ENCODE peak calls at places on chromosomes 2 and 18, in ten cellular contexts. One of them, this sample, is unnamed.

GRCh38 chr2:1588994-1589611 is 155.2 kb downstream of the PXDN start:
- DNase-seq in GM12892: no peak
- DNase-seq in right lobe of liver: no peak
- DNase-seq in A549: no peak
- DNase-seq in H54: no peak
- DNase-seq in adrenal gland: no peak
- DNase-seq in sigmoid colon: no peak
- DNase-seq in testis: no peak
- DNase-seq in tibial nerve: no peak
- DNase-seq in uterus: no peak
- DNase-seq in this sample: no peak

GRCh38 chr18:33923980-33924379 is 300.7 kb downstream of the NOL4 start:
- DNase-seq in GM12892: no peak
- DNase-seq in right lobe of liver: no peak
- DNase-seq in A549: no peak
- DNase-seq in H54: no peak
- DNase-seq in adrenal gland: no peak
- DNase-seq in sigmoid colon: no peak
- DNase-seq in testis: peak; percentile 46
- DNase-seq in tibial nerve: no peak
- DNase-seq in uterus: no peak
- DNase-seq in this sample: no peak

GRCh38 chr2:72386288-72386687 is 238.6 kb upstream of the CYP26B1 start:
- DNase-seq in GM12892: no peak
- DNase-seq in right lobe of liver: no peak
- DNase-seq in A549: peak; percentile 30
- DNase-seq in H54: no peak
- DNase-seq in adrenal gland: no peak
- DNase-seq in sigmoid colon: no peak
- DNase-seq in testis: no peak
- DNase-seq in tibial nerve: no peak
- DNase-seq in uterus: no peak
- DNase-seq in this sample: no peak

GRCh38 chr2:239519921-239520585 is 119.2 kb upstream of the HDAC4 start:
- DNase-seq in GM12892: no peak
- DNase-seq in right lobe of liver: no peak
- DNase-seq in A549: no peak
- DNase-seq in H54: no peak
- DNase-seq in adrenal gland: no peak
- DNase-seq in sigmoid colon: no peak
- DNase-seq in testis: no peak
- DNase-seq in tibial nerve: no peak
- DNase-seq in uterus: no peak
- DNase-seq in this sample: no peak

GRCh38 chr2:233034-233433 is 30.8 kb downstream of the SH3YL1 start:
- DNase-seq in GM12892: no peak
- DNase-seq in right lobe of liver: no peak
- DNase-seq in A549: no peak
- DNase-seq in H54: no peak
- DNase-seq in adrenal gland: no peak
- DNase-seq in sigmoid colon: no peak
- DNase-seq in testis: no peak
- DNase-seq in tibial nerve: no peak
- DNase-seq in uterus: no peak
- DNase-seq in this sample: no peak

GRCh38 chr2:37583867-37584266 is 87.6 kb downstream of the CDC42EP3 start:
- DNase-seq in GM12892: no peak
- DNase-seq in right lobe of liver: no peak
- DNase-seq in A549: no peak
- DNase-seq in H54: no peak
- DNase-seq in adrenal gland: no peak
- DNase-seq in sigmoid colon: no peak
- DNase-seq in testis: no peak
- DNase-seq in tibial nerve: no peak
- DNase-seq in uterus: no peak
- DNase-seq in this sample: no peak

GRCh38 chr18:74742573-74742972 is 144.9 kb downstream of the ZNF407 start:
- DNase-seq in GM12892: no peak
- DNase-seq in right lobe of liver: no peak
- DNase-seq in A549: no peak
- DNase-seq in H54: no peak
- DNase-seq in adrenal gland: no peak
- DNase-seq in sigmoid colon: no peak
- DNase-seq in testis: no peak
- DNase-seq in tibial nerve: no peak
- DNase-seq in uterus: no peak
- DNase-seq in this sample: no peak

GRCh38 chr2:65420712-65421431 is 11.5 kb downstream of the SPRED2 start:
- DNase-seq in GM12892: no peak
- DNase-seq in right lobe of liver: no peak
- DNase-seq in A549: peak; percentile 50
- DNase-seq in H54: no peak
- DNase-seq in adrenal gland: no peak
- DNase-seq in sigmoid colon: no peak
- DNase-seq in testis: no peak
- DNase-seq in tibial nerve: no peak
- DNase-seq in uterus: no peak
- DNase-seq in this sample: peak; percentile 62

GRCh38 chr2:10378189-10378588 is 69.9 kb downstream of the ODC1 start:
- DNase-seq in GM12892: peak; percentile 46
- DNase-seq in right lobe of liver: no peak
- DNase-seq in A549: no peak
- DNase-seq in H54: no peak
- DNase-seq in adrenal gland: no peak
- DNase-seq in sigmoid colon: no peak
- DNase-seq in testis: no peak
- DNase-seq in tibial nerve: no peak
- DNase-seq in uterus: no peak
- DNase-seq in this sample: peak; percentile 87

GRCh38 chr18:61892683-61893303 is at the start of gene RNF152:
- DNase-seq in GM12892: no peak
- DNase-seq in right lobe of liver: peak; percentile 44
- DNase-seq in A549: no peak
- DNase-seq in H54: no peak
- DNase-seq in adrenal gland: peak; percentile 39
- DNase-seq in sigmoid colon: peak; percentile 75
- DNase-seq in testis: peak; percentile 55
- DNase-seq in tibial nerve: no peak
- DNase-seq in uterus: peak; percentile 66
- DNase-seq in this sample: peak; percentile 63

GRCh38 chr2:187024739-187025138 is 175.8 kb upstream of the ZSWIM2 start:
- DNase-seq in GM12892: no peak
- DNase-seq in right lobe of liver: no peak
- DNase-seq in A549: no peak
- DNase-seq in H54: no peak
- DNase-seq in adrenal gland: no peak
- DNase-seq in sigmoid colon: no peak
- DNase-seq in testis: no peak
- DNase-seq in tibial nerve: no peak
- DNase-seq in uterus: no peak
- DNase-seq in this sample: no peak

GRCh38 chr2:13524492-13524891 is 807.8 kb downstream of the TRIB2 start:
- DNase-seq in GM12892: no peak
- DNase-seq in right lobe of liver: no peak
- DNase-seq in A549: no peak
- DNase-seq in H54: no peak
- DNase-seq in adrenal gland: no peak
- DNase-seq in sigmoid colon: no peak
- DNase-seq in testis: no peak
- DNase-seq in tibial nerve: no peak
- DNase-seq in uterus: no peak
- DNase-seq in this sample: no peak

GRCh38 chr2:207370646-207371045 is 159.1 kb upstream of the CREB1 start:
- DNase-seq in GM12892: no peak
- DNase-seq in right lobe of liver: no peak
- DNase-seq in A549: no peak
- DNase-seq in H54: no peak
- DNase-seq in adrenal gland: no peak
- DNase-seq in sigmoid colon: no peak
- DNase-seq in testis: no peak
- DNase-seq in tibial nerve: no peak
- DNase-seq in uterus: no peak
- DNase-seq in this sample: no peak

DNA sequence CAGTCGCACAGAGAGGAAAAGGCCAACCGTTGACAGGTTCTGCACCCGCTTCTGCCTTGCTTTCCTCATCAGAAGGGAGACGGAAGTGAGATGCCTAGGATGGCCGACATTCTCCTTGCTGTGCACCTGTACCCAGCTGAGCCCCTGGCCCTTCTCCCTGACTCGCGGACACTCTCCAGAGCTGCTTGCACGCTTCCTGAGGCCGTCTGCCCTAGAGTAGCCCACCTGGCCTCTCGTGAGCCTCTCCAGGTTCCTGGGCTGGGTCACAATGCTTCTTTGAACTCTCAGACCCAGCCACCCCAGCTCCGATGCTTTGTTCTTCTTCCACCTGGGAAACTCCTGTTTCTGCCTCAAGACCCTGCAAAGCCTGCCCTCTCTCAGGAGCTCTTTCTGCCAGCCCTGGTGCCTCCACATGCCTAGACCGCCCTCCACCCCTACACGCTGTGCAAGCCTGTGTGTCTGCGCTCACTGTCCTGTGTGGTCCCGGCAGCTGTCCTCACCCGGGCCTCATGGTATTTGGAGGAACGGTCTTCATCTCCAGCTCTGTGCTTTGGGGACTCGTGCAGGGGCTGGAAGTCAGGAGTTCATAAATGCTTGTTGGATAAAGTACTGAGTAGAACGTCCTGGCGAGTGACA is 345.4 kb upstream of the SALL3 start:
- DNase-seq in GM12892: no peak
- DNase-seq in right lobe of liver: no peak
- DNase-seq in A549: no peak
- DNase-seq in H54: no peak
- DNase-seq in adrenal gland: no peak
- DNase-seq in sigmoid colon: no peak
- DNase-seq in testis: no peak
- DNase-seq in tibial nerve: no peak
- DNase-seq in uterus: no peak
- DNase-seq in this sample: no peak
- TF ChIP-seq POLR2A in GM12892: no peak
- TF ChIP-seq POLR2A in right lobe of liver: no peak
- TF ChIP-seq POLR2A in A549: no peak
- TF ChIP-seq POLR2A in H54: no peak
- TF ChIP-seq POLR2A in adrenal gland: no peak
- TF ChIP-seq POLR2A in sigmoid colon: no peak
- TF ChIP-seq POLR2A in testis: no peak
- TF ChIP-seq POLR2A in tibial nerve: no peak
- TF ChIP-seq POLR2A in uterus: no peak
- TF ChIP-seq POLR2A in this sample: no peak

GRCh38 chr2:233440714-233441113 is 86.4 kb downstream of the DGKD start:
- DNase-seq in GM12892: no peak
- DNase-seq in right lobe of liver: peak; percentile 13
- DNase-seq in A549: no peak
- DNase-seq in H54: no peak
- DNase-seq in adrenal gland: no peak
- DNase-seq in sigmoid colon: peak; percentile 52
- DNase-seq in testis: no peak
- DNase-seq in tibial nerve: no peak
- DNase-seq in uterus: no peak
- DNase-seq in this sample: peak; percentile 46
- TF ChIP-seq POLR2A in GM12892: no peak
- TF ChIP-seq POLR2A in right lobe of liver: no peak
- TF ChIP-seq POLR2A in A549: no peak
- TF ChIP-seq POLR2A in H54: no peak
- TF ChIP-seq POLR2A in adrenal gland: no peak
- TF ChIP-seq POLR2A in sigmoid colon: no peak
- TF ChIP-seq POLR2A in testis: no peak
- TF ChIP-seq POLR2A in tibial nerve: no peak
- TF ChIP-seq POLR2A in uterus: no peak
- TF ChIP-seq POLR2A in this sample: no peak

DNA sequence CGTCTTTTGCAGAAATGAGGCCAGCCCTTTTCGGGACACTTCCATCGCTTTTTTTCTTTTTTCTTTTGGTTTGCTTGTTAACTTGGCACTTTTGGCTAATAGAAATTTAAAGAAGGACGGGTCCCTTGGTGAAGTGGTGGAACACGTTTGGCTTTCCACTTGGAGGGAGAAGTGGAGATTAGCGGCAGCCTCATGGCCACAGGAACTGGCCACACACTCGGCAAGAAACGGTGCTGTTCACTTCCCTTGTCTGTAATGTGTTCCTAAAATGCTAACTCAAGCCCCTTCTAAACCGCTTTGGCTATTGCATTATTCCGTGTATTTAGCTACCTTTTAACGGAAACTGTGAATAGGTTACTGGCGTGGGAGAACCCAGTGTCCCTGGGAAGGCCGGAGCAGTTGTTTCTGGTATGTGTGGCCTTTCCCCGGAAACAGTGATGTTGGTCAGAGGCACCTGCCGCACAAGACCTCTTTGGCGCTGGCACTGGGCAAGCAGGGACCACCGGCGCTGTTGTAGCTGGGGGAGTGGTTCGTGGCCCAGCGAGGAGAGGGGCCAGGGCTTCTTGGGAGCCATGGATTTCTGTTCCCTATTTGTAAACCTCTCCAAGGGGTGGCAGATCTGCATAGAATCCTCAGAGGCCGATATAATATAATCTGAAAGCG is 981 bp downstream of the RAMP1 start:
- DNase-seq in GM12892: no peak
- DNase-seq in right lobe of liver: no peak
- DNase-seq in A549: no peak
- DNase-seq in H54: no peak
- DNase-seq in adrenal gland: no peak
- DNase-seq in sigmoid colon: peak; percentile 75
- DNase-seq in testis: no peak
- DNase-seq in tibial nerve: no peak
- DNase-seq in uterus: peak; percentile 43
- DNase-seq in this sample: no peak
- TF ChIP-seq POLR2A in GM12892: no peak
- TF ChIP-seq POLR2A in right lobe of liver: no peak
- TF ChIP-seq POLR2A in A549: no peak
- TF ChIP-seq POLR2A in H54: no peak
- TF ChIP-seq POLR2A in adrenal gland: no peak
- TF ChIP-seq POLR2A in sigmoid colon: no peak
- TF ChIP-seq POLR2A in testis: no peak
- TF ChIP-seq POLR2A in tibial nerve: no peak
- TF ChIP-seq POLR2A in uterus: no peak
- TF ChIP-seq POLR2A in this sample: no peak

GRCh38 chr2:201860541-201861154 is 54.3 kb downstream of the CDK15 start:
- DNase-seq in GM12892: peak; percentile 24
- DNase-seq in right lobe of liver: no peak
- DNase-seq in A549: peak; percentile 71
- DNase-seq in H54: peak; percentile 35
- DNase-seq in adrenal gland: peak; percentile 53
- DNase-seq in sigmoid colon: peak; percentile 68
- DNase-seq in testis: peak; percentile 68
- DNase-seq in tibial nerve: no peak
- DNase-seq in uterus: peak; percentile 60
- DNase-seq in this sample: peak; percentile 20
- TF ChIP-seq POLR2A in GM12892: no peak
- TF ChIP-seq POLR2A in right lobe of liver: no peak
- TF ChIP-seq POLR2A in A549: no peak
- TF ChIP-seq POLR2A in H54: no peak
- TF ChIP-seq POLR2A in adrenal gland: no peak
- TF ChIP-seq POLR2A in sigmoid colon: no peak
- TF ChIP-seq POLR2A in testis: no peak
- TF ChIP-seq POLR2A in tibial nerve: no peak
- TF ChIP-seq POLR2A in uterus: no peak
- TF ChIP-seq POLR2A in this sample: no peak

This sample was measured in Peyer's patch.